ENCODE peak calls at places on chromosome 2, in five cellular contexts. H is colonic mucosa, Q is kidney, G is ovary, X is SK-N-SH. R is an unnamed sample. For H3K36me3, the result is how much of the 10 kb centered on the place peaks cover.

GRCh38 chr2:38109732-38110181 is 33.8 kb upstream of the CYP1B1 start:
- DNase-seq in H (no peak), Q (no peak), G (no peak), X (no peak), R (no peak)

GRCh38 chr2:39913648-39914456 is 134.8 kb upstream of the THUMPD2 start:
- DNase-seq in H (no peak), Q (no peak), G (no peak), X (peak), R (peak)

GRCh38 chr2:16014802-16015201 is 74.5 kb downstream of the MYCN start:
- DNase-seq in H (no peak), Q (no peak), G (no peak), X (no peak), R (peak)

GRCh38 chr2:43078781-43079755 is 147.3 kb downstream of the ZFP36L2 start:
- DNase-seq in H (no peak), Q (peak), G (no peak), X (no peak), R (no peak)

GRCh38 chr2:211802611-211803010 is 736.0 kb downstream of the ERBB4 start:
- DNase-seq in H (no peak), Q (no peak), G (no peak), X (peak), R (no peak)

GRCh38 chr2:42092084-42092996 is 44.5 kb downstream of the PKDCC start:
- DNase-seq in H (peak), Q (no peak), G (no peak), X (no peak), R (no peak)

GRCh38 chr2:71120195-71120594 is 9.8 kb downstream of the MCEE start:
- DNase-seq in H (no peak), Q (no peak), G (no peak), X (no peak), R (no peak)

GRCh38 chr2:124970065-124970464 is 945.0 kb downstream of the CNTNAP5 start:
- DNase-seq in H (no peak), Q (no peak), G (no peak), X (no peak), R (no peak)

GRCh38 chr2:70143314-70144150 is 47.3 kb downstream of the C2orf42 start:
- DNase-seq in H (peak), Q (peak), G (peak), X (peak), R (peak)

GRCh38 chr2:118747066-118747465 is 100.4 kb downstream of the EN1 start:
- DNase-seq in H (no peak), Q (no peak), G (no peak), X (no peak), R (no peak)

GRCh38 chr2:30250421-30250820 is 19.1 kb downstream of the LBH start:
- DNase-seq in H (no peak), Q (no peak), G (no peak), X (no peak), R (no peak)

GRCh38 chr2:148582679-148583511 is 61.7 kb upstream of the EPC2 start:
- DNase-seq in H (no peak), Q (no peak), G (no peak), X (no peak), R (no peak)

GRCh38 chr2:4732560-4732959 is 959.6 kb upstream of the SOX11 start:
- DNase-seq in H (no peak), Q (no peak), G (no peak), X (no peak), R (no peak)

GRCh38 chr2:126879348-126880261 is 19.1 kb upstream of the TEX51 start:
- DNase-seq in H (no peak), Q (no peak), G (no peak), X (no peak), R (no peak)

GRCh38 chr2:86700705-86701104 is 19.4 kb upstream of the RMND5A start:
- DNase-seq in H (no peak), Q (no peak), G (no peak), X (no peak), R (no peak)

GRCh38 chr2:127901339-127902072 is 15.8 kb upstream of the AMMECR1L start:
- DNase-seq in H (peak), Q (peak), G (peak), X (no peak), R (no peak)

GRCh38 chr2:68745006-68745405 is 10.4 kb downstream of the ARHGAP25 start:
- DNase-seq in H (peak), Q (no peak), G (no peak), X (no peak), R (no peak)

GRCh38 chr2:227942021-227942420 is 70.6 kb downstream of the DAW1 start:
- DNase-seq in H (no peak), Q (no peak), G (no peak), X (no peak), R (no peak)
- H3K36me3 ChIP-seq in H (under half), Q (under half), G (under half), X (under half), R (under half)

DNA sequence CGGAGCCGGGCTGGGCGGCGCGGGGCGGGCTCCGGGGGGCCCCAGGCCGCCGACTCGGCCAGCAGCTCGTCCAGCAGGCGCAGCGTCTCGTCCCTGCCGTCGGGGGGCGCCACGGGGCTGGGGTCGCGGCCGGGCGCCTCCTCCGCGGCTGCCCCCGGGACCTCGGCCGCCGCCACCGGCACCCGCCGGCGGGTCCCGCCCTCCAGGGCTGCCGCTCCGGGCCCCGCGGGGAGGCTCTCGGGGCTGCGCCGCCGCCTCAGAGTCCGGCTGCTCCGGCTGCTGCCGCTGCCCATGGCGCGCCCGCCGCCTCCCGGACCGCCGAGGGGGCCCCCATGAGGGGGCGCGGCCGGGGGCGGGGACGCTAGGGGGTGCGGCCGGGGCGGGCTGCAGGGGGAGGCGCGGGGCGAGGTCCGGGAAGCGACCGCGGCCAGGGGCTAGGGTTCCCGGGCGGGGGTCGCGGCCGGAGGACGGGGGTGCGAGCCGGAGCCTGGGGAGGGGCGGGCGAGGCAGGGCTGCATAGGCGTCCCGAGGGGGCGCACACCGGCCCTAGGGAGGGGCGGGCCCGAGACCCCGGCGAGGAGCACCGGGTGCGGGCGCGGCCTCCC is at the start of gene CYS1:
- DNase-seq in H (no peak), Q (peak), G (peak), X (peak), R (peak)
- H3K4me3 ChIP-seq in H (peak), Q (peak), G (peak), X (peak), R (peak)

GRCh38 chr2:20203521-20204225 is 21.3 kb downstream of the SDC1 start:
- DNase-seq in H (no peak), Q (no peak), G (no peak), X (no peak), R (no peak)

GRCh38 chr2:20200697-20201555 is 24.0 kb downstream of the SDC1 start:
- DNase-seq in H (no peak), Q (no peak), G (no peak), X (no peak), R (no peak)

GRCh38 chr2:20205069-20205468 is 19.9 kb downstream of the SDC1 start:
- DNase-seq in H (no peak), Q (no peak), G (no peak), X (no peak), R (no peak)

GRCh38 chr2:20201671-20202070 is 23.3 kb downstream of the SDC1 start:
- DNase-seq in H (no peak), Q (no peak), G (no peak), X (no peak), R (no peak)

GRCh38 chr2:20203072-20203471 is 21.9 kb downstream of the SDC1 start:
- DNase-seq in H (no peak), Q (no peak), G (no peak), X (no peak), R (no peak)
- H3K36me3 ChIP-seq in H (under half), Q (under half), G (under half), X (under half), R (under half)

GRCh38 chr2:25980076-25980887 is 2.0 kb downstream of the KIF3C start:
- DNase-seq in H (no peak), Q (peak), G (no peak), X (no peak), R (no peak)
- H3K4me3 ChIP-seq in H (no peak), Q (no peak), G (no peak), X (no peak), R (no peak)

DNA sequence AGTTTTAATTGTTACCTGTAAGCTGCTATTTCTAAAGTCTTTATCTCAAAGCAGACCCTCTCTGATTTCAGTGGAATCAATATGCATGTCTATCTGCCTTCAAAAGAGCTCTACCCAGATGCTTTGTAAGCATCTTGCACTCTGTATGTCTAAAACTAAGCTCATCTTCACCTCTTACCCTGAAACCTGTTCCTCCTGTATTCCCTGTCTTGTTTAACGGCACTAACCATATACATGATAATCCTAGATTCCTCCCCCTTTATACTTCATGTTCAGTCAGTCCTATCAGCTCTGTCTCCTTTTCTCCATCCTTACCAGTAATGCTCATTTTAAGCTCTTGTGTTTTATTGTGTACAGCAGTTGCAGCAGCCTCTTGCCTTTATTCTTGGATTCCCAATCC is 12.8 kb downstream of the ZC3H15 start:
- DNase-seq in H (no peak), Q (no peak), G (no peak), X (no peak), R (no peak)
- H3K36me3 ChIP-seq in H (under half), Q (under half), G (under half), X (half or more), R (under half)

DNA sequence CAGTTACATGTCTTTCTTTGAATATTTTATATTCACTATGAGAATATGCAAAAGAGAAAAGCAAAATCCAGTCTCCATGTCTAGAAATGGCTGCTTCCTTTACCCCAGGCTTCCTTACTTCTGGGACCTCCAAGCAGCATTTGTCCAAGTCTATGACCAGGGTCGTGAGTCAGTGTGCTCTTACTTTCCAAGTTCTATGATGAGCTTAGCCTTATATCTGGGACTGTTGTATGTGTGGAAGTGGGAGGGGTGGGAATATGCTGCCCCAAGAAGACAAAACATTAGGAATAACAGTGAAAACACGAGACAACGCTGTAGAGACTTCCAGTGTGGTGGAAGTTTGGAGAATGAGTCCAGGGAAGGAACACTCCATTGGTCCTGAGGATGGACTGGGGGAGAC is 21.2 kb upstream of the CHRNA1 start:
- DNase-seq in H (no peak), Q (no peak), G (no peak), X (no peak), R (no peak)
- H3K4me3 ChIP-seq in H (no peak), Q (no peak), G (no peak), X (no peak), R (no peak)

GRCh38 chr2:10076988-10077527 is 3.2 kb downstream of the CYS1 start:
- DNase-seq in H (no peak), Q (peak), G (no peak), X (no peak), R (no peak)

GRCh38 chr2:10078001-10078400 is 2.2 kb downstream of the CYS1 start:
- DNase-seq in H (no peak), Q (peak), G (no peak), X (no peak), R (no peak)

GRCh38 chr2:10080536-10081304 is 509 bp upstream of the CYS1 start:
- DNase-seq in H (no peak), Q (peak), G (peak), X (no peak), R (no peak)

GRCh38 chr2:10079192-10079930 is 850 bp downstream of the CYS1 start:
- DNase-seq in H (no peak), Q (peak), G (peak), X (peak), R (peak)

DNA sequence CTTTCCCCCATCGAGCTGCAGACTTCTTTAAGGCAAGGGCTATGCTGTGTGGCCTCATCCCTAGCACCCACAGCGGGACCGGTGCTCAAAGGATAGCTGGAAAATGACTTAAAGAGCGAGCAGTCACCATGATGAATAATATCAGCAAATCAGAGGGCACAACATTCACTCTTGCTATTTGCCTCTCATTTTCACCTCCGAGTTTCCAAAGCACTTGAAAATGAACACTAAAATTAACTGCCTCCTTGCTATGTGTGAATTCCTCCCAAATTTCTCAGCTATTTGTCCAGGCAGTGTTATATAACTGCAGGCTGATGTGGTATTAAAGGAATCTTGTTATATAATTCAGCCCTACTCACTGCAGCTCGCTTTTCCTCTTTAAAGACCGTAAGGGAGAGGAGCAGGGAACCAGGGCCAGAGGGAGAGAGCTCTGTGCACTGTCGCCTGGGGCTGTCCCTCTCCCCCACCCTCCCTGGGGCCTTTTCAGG is 1.5 kb downstream of the CYS1 start:
- DNase-seq in H (no peak), Q (peak), G (no peak), X (no peak), R (no peak)
- H3K36me3 ChIP-seq in H (under half), Q (under half), G (under half), X (under half), R (under half)

GRCh38 chr2:54561010-54561409 is 104.9 kb downstream of the SPTBN1 start:
- DNase-seq in H (no peak), Q (no peak), G (no peak), X (no peak), R (no peak)
- H3K4me3 ChIP-seq in H (peak), Q (peak), G (no peak), X (peak), R (no peak)

DNA sequence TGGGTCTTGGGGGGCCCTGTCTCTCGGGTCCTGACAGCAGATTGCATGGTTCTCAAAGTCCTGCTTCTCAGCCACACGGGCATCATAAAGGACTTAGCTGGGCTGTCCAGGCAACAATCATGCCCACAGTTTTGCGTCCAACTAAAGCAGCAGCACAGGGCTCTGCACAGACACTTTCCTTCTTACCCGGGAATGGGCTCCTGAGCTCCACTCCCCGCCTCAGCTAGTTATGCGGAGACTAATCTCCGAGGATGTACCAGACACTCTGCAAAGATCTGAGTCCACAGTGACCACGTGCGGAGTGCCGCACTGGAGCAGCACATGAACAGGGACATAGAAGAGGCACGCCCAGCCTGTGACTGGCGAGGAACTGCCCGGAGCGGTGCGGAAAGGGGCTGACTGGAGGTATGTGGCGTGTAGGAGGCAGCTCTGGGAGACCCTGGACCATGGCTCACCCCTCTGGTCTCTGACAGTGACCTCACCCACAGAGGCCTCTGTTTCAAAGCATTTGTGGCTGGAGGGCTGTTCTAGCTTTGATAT is 270.0 kb downstream of the HDAC4 start:
- DNase-seq in H (no peak), Q (no peak), G (no peak), X (no peak), R (no peak)
- H3K36me3 ChIP-seq in H (under half), Q (under half), G (under half), X (under half), R (under half)

DNA sequence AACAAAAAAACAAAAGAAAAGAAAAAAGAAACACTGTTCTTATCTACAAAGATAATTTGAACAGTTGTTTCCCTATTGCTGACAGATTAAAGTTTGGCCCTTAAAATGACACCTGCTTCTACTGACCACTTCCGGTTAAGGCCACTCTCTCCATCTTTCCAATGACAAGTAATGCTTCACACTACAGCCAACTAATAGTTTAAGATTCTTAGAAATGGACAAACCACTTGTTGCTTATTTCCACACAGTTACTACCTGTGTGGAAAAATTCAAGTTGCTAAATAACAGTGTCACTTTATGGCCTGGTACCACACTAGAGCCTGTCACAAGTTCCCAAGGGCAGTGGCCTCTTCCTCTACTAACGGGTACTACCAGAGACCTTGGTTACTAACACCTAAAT is 2.4 kb downstream of the TMEM185B start:
- DNase-seq in H (no peak), Q (no peak), G (no peak), X (no peak), R (peak)
- H3K4me3 ChIP-seq in H (no peak), Q (no peak), G (no peak), X (no peak), R (no peak)

R was measured in H7.